ENCODE peak calls at places on chromosomes 12 and 14, in ten cellular contexts. V, R, U, H, F, N, B, X, P and Q are unnamed samples.

GRCh38 chr14:89382487-89383170 is 34.4 kb downstream of the FOXN3 start:
- DNase-seq in V (no peak), R (no peak), U (no peak), H (no peak), F (no peak), N (no peak), B (no peak), X (no peak), P (no peak), Q (no peak)

GRCh38 chr14:93538411-93538810 is 107.7 kb downstream of the UNC79 start:
- DNase-seq in V (no peak), R (no peak), U (no peak), H (no peak), F (no peak), N (no peak), B (peak; percentile 46), X (no peak), P (peak; percentile 2), Q (peak; percentile 11)

GRCh38 chr14:74507796-74508195 is 14.2 kb downstream of the ISCA2 start:
- DNase-seq in V (no peak), R (no peak), U (no peak), H (no peak), F (no peak), N (no peak), B (no peak), X (no peak), P (no peak), Q (no peak)

GRCh38 chr14:103485504-103485903 is 37.1 kb downstream of the CKB start:
- DNase-seq in V (no peak), R (no peak), U (no peak), H (no peak), F (no peak), N (no peak), B (no peak), X (no peak), P (no peak), Q (no peak)

GRCh38 chr14:69356903-69357543 is 41.1 kb downstream of the ERH start:
- DNase-seq in V (no peak), R (no peak), U (no peak), H (no peak), F (no peak), N (no peak), B (no peak), X (no peak), P (no peak), Q (no peak)

GRCh38 chr12:63826002-63826585 is 18.4 kb upstream of the SRGAP1 start:
- DNase-seq in V (no peak), R (peak; percentile 41), U (no peak), H (no peak), F (no peak), N (peak; percentile 63), B (peak; percentile 80), X (peak; percentile 55), P (peak; percentile 80), Q (peak; percentile 52)

GRCh38 chr14:95153866-95154265 is 3.5 kb downstream of the DICER1 start:
- DNase-seq in V (no peak), R (no peak), U (no peak), H (no peak), F (no peak), N (no peak), B (no peak), X (no peak), P (no peak), Q (no peak)

GRCh38 chr12:56769868-56770267 is 6.7 kb downstream of the HSD17B6 start:
- DNase-seq in V (no peak), R (no peak), U (no peak), H (no peak), F (no peak), N (no peak), B (no peak), X (no peak), P (no peak), Q (no peak)

GRCh38 chr12:5733136-5733755 is 211.8 kb downstream of the ANO2 start:
- DNase-seq in V (no peak), R (no peak), U (no peak), H (no peak), F (no peak), N (no peak), B (peak; percentile 10), X (no peak), P (peak; percentile 55), Q (no peak)

GRCh38 chr14:69360438-69361108 is 37.5 kb downstream of the ERH start:
- DNase-seq in V (no peak), R (no peak), U (no peak), H (no peak), F (no peak), N (no peak), B (no peak), X (no peak), P (no peak), Q (no peak)